ENCODE peak calls at places on chromosomes 5 and 9, in seven cellular contexts. Q, U, N, L, K, T and I are unnamed samples.
A peak's percentile ranks its signal among the peaks of the same experiment; 100 is the strongest.

GRCh38 chr9:128358861-128359260 is 12.3 kb upstream of the URM1 start:
- DNase-seq in L (no peak), U (no peak), T (no peak), Q (no peak), K (no peak), N (no peak), I (no peak)

GRCh38 chr5:124057815-124058231 is 545.8 kb downstream of the CSNK1G3 start:
- DNase-seq in T (no peak), U (no peak), K (no peak), N (peak; percentile 25), Q (no peak), L (no peak), I (no peak)

GRCh38 chr5:109177227-109177626 is 232.5 kb downstream of the PJA2 start:
- DNase-seq in N (no peak), L (no peak), K (no peak), U (no peak), T (no peak), Q (no peak), I (no peak)

GRCh38 chr9:130150779-130151381 is 21.3 kb upstream of the NCS1 start:
- DNase-seq in Q (no peak), K (no peak), U (no peak), L (no peak), T (no peak), N (no peak), I (no peak)

GRCh38 chr9:70263421-70263820 is 4.6 kb downstream of the SMC5 start:
- DNase-seq in Q (no peak), U (no peak), L (no peak), N (peak; percentile 15), K (no peak), T (no peak), I (no peak)

GRCh38 chr5:72681781-72682180 is 134.7 kb upstream of the TNPO1 start:
- DNase-seq in T (no peak), N (no peak), K (no peak), Q (no peak), L (no peak), U (no peak), I (no peak)

GRCh38 chr5:57592236-57592635 is 109.6 kb upstream of the ACTBL2 start:
- DNase-seq in L (no peak), N (no peak), K (no peak), Q (no peak), T (no peak), U (no peak), I (no peak)

GRCh38 chr9:129863059-129863690 is 27.9 kb downstream of the USP20 start:
- DNase-seq in N (no peak), L (no peak), Q (peak; percentile 58), T (no peak), U (no peak), K (no peak), I (no peak)

GRCh38 chr5:132065351-132065937 is 5.0 kb downstream of the IL3 start:
- DNase-seq in T (peak; percentile 48), Q (peak; percentile 27), L (no peak), U (peak; percentile 75), K (peak; percentile 73), N (peak; percentile 83), I (peak; percentile 83)

GRCh38 chr9:3758816-3759576 is 233.2 kb upstream of the RFX3 start:
- DNase-seq in Q (no peak), U (no peak), K (no peak), N (peak; percentile 37), L (no peak), T (no peak), I (no peak)

GRCh38 chr5:7434937-7435336 is 39.0 kb downstream of the ADCY2 start:
- DNase-seq in K (no peak), U (no peak), N (no peak), Q (no peak), T (no peak), L (no peak), I (no peak)

GRCh38 chr5:19270153-19270552 is 717.8 kb downstream of the CDH18 start:
- DNase-seq in T (no peak), Q (no peak), L (no peak), N (no peak), U (no peak), K (no peak), I (no peak)

GRCh38 chr5:157222506-157223230 is 42.0 kb downstream of the ITK start:
- DNase-seq in T (no peak), N (peak; percentile 27), K (no peak), L (no peak), Q (peak; percentile 37), U (no peak), I (no peak)

GRCh38 chr5:56123531-56124243 is 109.4 kb downstream of the ANKRD55 start:
- DNase-seq in T (peak; percentile 62), L (peak; percentile 47), U (peak; percentile 80), Q (no peak), N (peak; percentile 90), K (no peak), I (peak; percentile 60)

GRCh38 chr5:135434591-135435466 is 12.3 kb downstream of the DCANP1 start:
- DNase-seq in N (no peak), T (no peak), L (no peak), K (no peak), U (peak; percentile 23), Q (no peak), I (no peak)
- H3K4me1 ChIP-seq in N (peaks cover 46% of the 10 kb centered on the region), T (peaks cover 34% of the 10 kb centered on the region), L (no peaks in the 10 kb centered on the region), K (peaks cover 27% of the 10 kb centered on the region), U (peaks cover 5% of the 10 kb centered on the region), Q (no peaks in the 10 kb centered on the region), I (no peaks in the 10 kb centered on the region)

GRCh38 chr9:126672634-126673284 is 59.0 kb downstream of the LMX1B start:
- DNase-seq in Q (no peak), U (peak; percentile 73), N (no peak), K (no peak), L (no peak), T (no peak), I (no peak)
- H3K4me1 ChIP-seq in Q (no peaks in the 10 kb centered on the region), U (no peaks in the 10 kb centered on the region), N (no peaks in the 10 kb centered on the region), K (peaks cover 7% of the 10 kb centered on the region), L (no peaks in the 10 kb centered on the region), T (peaks cover 9% of the 10 kb centered on the region), I (no peaks in the 10 kb centered on the region)

DNA sequence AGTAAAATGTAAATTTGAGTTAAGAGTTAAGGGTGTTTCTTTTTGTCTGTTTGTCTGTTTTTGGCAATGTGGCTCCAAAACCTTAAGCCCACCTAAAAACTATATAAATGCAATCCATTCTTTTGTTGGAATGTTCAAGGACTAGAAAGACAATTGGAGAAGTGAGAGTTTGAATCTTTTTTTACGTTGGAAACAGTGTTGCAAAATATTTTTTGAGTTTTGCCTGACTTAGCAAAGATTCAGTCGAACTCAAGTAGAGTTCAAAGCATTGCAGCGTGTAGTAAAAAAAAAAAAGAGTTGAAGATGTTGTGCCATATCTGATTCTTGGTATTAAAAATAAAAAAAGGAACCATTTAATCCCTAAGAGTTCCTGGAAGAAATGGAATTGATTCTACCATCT is 915 bp downstream of the SYK start:
- DNase-seq in K (no peak), U (no peak), L (no peak), N (no peak), T (no peak), Q (no peak), I (no peak)
- H3K4me1 ChIP-seq in K (peaks cover 14% of the 10 kb centered on the region), U (no peaks in the 10 kb centered on the region), L (no peaks in the 10 kb centered on the region), N (no peaks in the 10 kb centered on the region), T (peaks cover 11% of the 10 kb centered on the region), Q (peaks cover 5% of the 10 kb centered on the region), I (no peaks in the 10 kb centered on the region)

GRCh38 chr5:88807327-88807726 is 75.7 kb downstream of the MEF2C start:
- DNase-seq in L (no peak), T (no peak), U (no peak), K (no peak), N (no peak), Q (no peak), I (no peak)
- H3K4me1 ChIP-seq in L (no peaks in the 10 kb centered on the region), T (peaks cover 31% of the 10 kb centered on the region), U (peaks cover 4% of the 10 kb centered on the region), K (no peaks in the 10 kb centered on the region), N (no peaks in the 10 kb centered on the region), Q (no peaks in the 10 kb centered on the region), I (no peaks in the 10 kb centered on the region)

GRCh38 chr5:159620853-159621540 is 290.7 kb upstream of the IL12B start:
- DNase-seq in L (no peak), K (no peak), Q (no peak), T (no peak), U (no peak), N (no peak), I (no peak)
- H3K4me1 ChIP-seq in L (no peaks in the 10 kb centered on the region), K (no peaks in the 10 kb centered on the region), Q (no peaks in the 10 kb centered on the region), T (peaks cover 7% of the 10 kb centered on the region), U (no peaks in the 10 kb centered on the region), N (no peaks in the 10 kb centered on the region), I (no peaks in the 10 kb centered on the region)

GRCh38 chr5:139306628-139307379 is 13.3 kb downstream of the MATR3 start:
- DNase-seq in Q (no peak), L (no peak), N (no peak), T (no peak), U (no peak), K (no peak), I (no peak)

GRCh38 chr5:139304391-139305324 is 11.1 kb downstream of the MATR3 start:
- DNase-seq in N (no peak), T (no peak), L (no peak), K (no peak), Q (no peak), U (no peak), I (no peak)

GRCh38 chr5:139301766-139302499 is 8.4 kb downstream of the MATR3 start:
- DNase-seq in Q (no peak), L (no peak), U (no peak), T (no peak), K (no peak), N (no peak), I (no peak)

GRCh38 chr5:139308797-139309196 is 15.3 kb downstream of the MATR3 start:
- DNase-seq in T (no peak), N (no peak), U (no peak), K (no peak), L (no peak), Q (no peak), I (no peak)

DNA sequence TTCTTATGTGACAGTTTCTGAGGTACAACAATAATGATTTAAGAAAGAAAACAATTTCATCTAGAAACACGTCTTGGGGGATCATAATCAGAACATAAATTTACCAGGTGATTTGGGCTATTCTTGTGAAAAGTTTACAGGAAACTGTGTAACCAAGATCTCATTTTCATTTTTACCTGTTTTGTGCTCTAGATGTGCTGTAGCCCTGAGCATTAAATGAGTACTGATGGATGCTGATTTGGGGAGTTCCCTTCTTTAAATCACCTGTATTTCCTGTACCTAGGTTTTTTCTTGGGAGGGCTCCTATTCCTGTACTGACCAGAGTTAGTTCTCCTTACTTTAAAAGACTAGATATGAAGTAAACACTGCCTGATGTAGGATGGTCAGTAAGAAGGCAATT is 12.7 kb downstream of the MATR3 start:
- DNase-seq in T (no peak), U (no peak), N (no peak), K (no peak), L (no peak), Q (no peak), I (no peak)
- H3K4me1 ChIP-seq in T (peaks cover 100% of the 10 kb centered on the region), U (peaks cover 7% of the 10 kb centered on the region), N (peaks cover 28% of the 10 kb centered on the region), K (peaks cover 97% of the 10 kb centered on the region), L (peaks cover 23% of the 10 kb centered on the region), Q (peaks cover 54% of the 10 kb centered on the region), I (peaks cover 5% of the 10 kb centered on the region)

GRCh38 chr5:36885566-36886485 is 9.3 kb downstream of the NIPBL start:
- DNase-seq in K (peak; percentile 37), N (no peak), L (no peak), U (peak; percentile 55), Q (no peak), T (no peak), I (no peak)
- H3K4me1 ChIP-seq in K (peaks cover 60% of the 10 kb centered on the region), N (peaks cover 13% of the 10 kb centered on the region), L (peaks cover 12% of the 10 kb centered on the region), U (peaks cover 9% of the 10 kb centered on the region), Q (peaks cover 8% of the 10 kb centered on the region), T (peaks cover 91% of the 10 kb centered on the region), I (peaks cover 4% of the 10 kb centered on the region)